ENCODE peak calls at places on chromosomes 7 and 10, in five cellular contexts. N is naive thymus-derived CD4-positive, alpha-beta T cell; D is HepG2; C is gastrocnemius medialis; Q is Panc1. Z is an unnamed sample. For H3K27me3 and H3K4me1, the result is how much of the 10 kb centered on the place peaks cover.

GRCh38 chr10:107915277-107915634 is 750.8 kb upstream of the SORCS1 start:
- ATAC-seq in N (no peak), D (peak), C (no peak), Q (no peak), Z (no peak)

GRCh38 chr7:36735172-36735571 is 10.9 kb upstream of the AOAH start:
- ATAC-seq in N (no peak), D (no peak), C (no peak), Q (no peak), Z (no peak)

GRCh38 chr10:89494068-89494467 is 41.3 kb downstream of the SLC16A12 start:
- ATAC-seq in N (no peak), D (no peak), C (no peak), Q (no peak), Z (no peak)

GRCh38 chr7:122136639-122137253 is 7.3 kb downstream of the AASS start:
- ATAC-seq in N (no peak), D (no peak), C (no peak), Q (no peak), Z (no peak)

GRCh38 chr10:69843923-69844322 is 42.2 kb downstream of the COL13A1 start:
- ATAC-seq in N (no peak), D (no peak), C (no peak), Q (no peak), Z (no peak)

GRCh38 chr7:97064972-97065587 is 40.4 kb upstream of the DLX5 start:
- ATAC-seq in N (peak), D (peak), C (no peak), Q (peak), Z (no peak)

GRCh38 chr7:158811461-158811860 is 17.8 kb downstream of the ESYT2 start:
- ATAC-seq in N (no peak), D (no peak), C (peak), Q (no peak), Z (peak)

GRCh38 chr10:7526017-7526400 is 115.2 kb upstream of the SFMBT2 start:
- ATAC-seq in N (no peak), D (peak), C (no peak), Q (no peak), Z (no peak)

GRCh38 chr10:73900068-73900467 is 10.9 kb upstream of the PLAU start:
- ATAC-seq in N (no peak), D (no peak), C (no peak), Q (no peak), Z (no peak)

GRCh38 chr7:40604601-40605438 is 470.0 kb downstream of the SUGCT start:
- ATAC-seq in N (peak), D (peak), C (no peak), Q (peak), Z (no peak)

GRCh38 chr7:115043605-115044004 is 121.7 kb downstream of the MDFIC start:
- ATAC-seq in N (no peak), D (no peak), C (no peak), Q (no peak), Z (no peak)

GRCh38 chr10:69861251-69862240 is 59.8 kb downstream of the COL13A1 start:
- ATAC-seq in N (no peak), D (peak), C (peak), Q (peak), Z (peak)

GRCh38 chr10:123287594-123288247 is 133.5 kb downstream of the BUB3 start:
- ATAC-seq in N (no peak), D (no peak), C (no peak), Q (peak), Z (no peak)

GRCh38 chr10:70063418-70064098 is 10.9 kb downstream of the MACROH2A2 start:
- ATAC-seq in N (no peak), D (no peak), C (no peak), Q (no peak), Z (no peak)

GRCh38 chr10:128096486-128097199 is 29.6 kb downstream of the MKI67 start:
- ATAC-seq in N (no peak), D (no peak), C (no peak), Q (peak), Z (no peak)

GRCh38 chr7:131231381-131232220 is 96.1 kb upstream of the MKLN1 start:
- ATAC-seq in N (peak), D (no peak), C (peak), Q (no peak), Z (peak)

GRCh38 chr7:95531605-95532004 is 45.9 kb downstream of the ASB4 start:
- ATAC-seq in N (no peak), D (peak), C (no peak), Q (no peak), Z (no peak)

GRCh38 chr7:98329100-98329871 is 47.8 kb downstream of the BRI3 start:
- ATAC-seq in N (no peak), D (no peak), C (peak), Q (no peak), Z (no peak)

GRCh38 chr7:92613214-92613613 is 23.0 kb upstream of the FAM133B start:
- ATAC-seq in N (no peak), D (no peak), C (no peak), Q (no peak), Z (no peak)

GRCh38 chr10:51972733-51973346 is 273.4 kb upstream of the CSTF2T start:
- ATAC-seq in N (no peak), D (no peak), C (no peak), Q (no peak), Z (no peak)

GRCh38 chr7:106537119-106537518 is 123.8 kb downstream of the CCDC71L start:
- ATAC-seq in N (no peak), D (no peak), C (no peak), Q (no peak), Z (no peak)

GRCh38 chr7:17907014-17907413 is 33.3 kb downstream of the SNX13 start:
- ATAC-seq in N (no peak), D (peak), C (no peak), Q (no peak), Z (no peak)

GRCh38 chr7:24912424-24912823 is 67.6 kb downstream of the OSBPL3 start:
- ATAC-seq in N (no peak), D (no peak), C (peak), Q (no peak), Z (no peak)

GRCh38 chr7:93185303-93186027 is 37.3 kb upstream of the SAMD9L start:
- ATAC-seq in N (no peak), D (no peak), C (no peak), Q (no peak), Z (no peak)

GRCh38 chr10:89889610-89890009 is 188.2 kb downstream of the KIF20B start:
- ATAC-seq in N (peak), D (no peak), C (no peak), Q (no peak), Z (peak)

GRCh38 chr10:84938117-84938905 is 609.9 kb downstream of the CCSER2 start:
- ATAC-seq in N (no peak), D (no peak), C (no peak), Q (no peak), Z (no peak)

GRCh38 chr10:95214793-95215192 is 20.8 kb downstream of the ACSM6 start:
- ATAC-seq in N (no peak), D (no peak), C (no peak), Q (peak), Z (no peak)

GRCh38 chr7:4166807-4167206 is 515.3 kb upstream of the FOXK1 start:
- ATAC-seq in N (no peak), D (no peak), C (no peak), Q (no peak), Z (no peak)

GRCh38 chr10:90806677-90807076 is 51.2 kb downstream of the HTR7 start:
- ATAC-seq in N (no peak), D (no peak), C (no peak), Q (no peak), Z (no peak)

GRCh38 chr7:158802535-158803199 is 26.6 kb downstream of the ESYT2 start:
- ATAC-seq in N (peak), D (no peak), C (no peak), Q (peak), Z (peak)

GRCh38 chr10:5806745-5807144 is 6.5 kb downstream of the GDI2 start:
- ATAC-seq in N (no peak), D (peak), C (peak), Q (no peak), Z (no peak)

GRCh38 chr7:93198472-93198871 is 27.8 kb downstream of the HEPACAM2 start:
- ATAC-seq in N (no peak), D (no peak), C (no peak), Q (no peak), Z (no peak)

GRCh38 chr7:45563804-45564461 is 10.2 kb upstream of the ADCY1 start:
- ATAC-seq in N (no peak), D (no peak), C (no peak), Q (no peak), Z (no peak)

GRCh38 chr7:107579546-107579880 is 533 bp upstream of the BCAP29 start:
- ATAC-seq in N (no peak), D (peak), C (peak), Q (peak), Z (peak)

GRCh38 chr7:28748934-28749584 is 209.1 kb downstream of the TRIL start:
- ATAC-seq in N (peak), D (no peak), C (peak), Q (peak), Z (peak)

GRCh38 chr7:70474639-70475234 is 657.2 kb upstream of the GALNT17 start:
- ATAC-seq in N (no peak), D (no peak), C (no peak), Q (no peak), Z (no peak)

GRCh38 chr10:21144047-21144446 is 246.9 kb upstream of the NEBL start:
- ATAC-seq in N (no peak), D (no peak), C (no peak), Q (no peak), Z (no peak)

GRCh38 chr10:34716958-34717357 is 98.1 kb downstream of the PARD3 start:
- ATAC-seq in N (no peak), D (no peak), C (no peak), Q (no peak), Z (no peak)

GRCh38 chr10:13921941-13922340 is 335.2 kb downstream of the PRPF18 start:
- ATAC-seq in N (no peak), D (no peak), C (no peak), Q (no peak), Z (no peak)

GRCh38 chr7:14839307-14839706 is 63.2 kb downstream of the DGKB start:
- ATAC-seq in N (no peak), D (no peak), C (no peak), Q (no peak), Z (no peak)

GRCh38 chr7:14836571-14837189 is 65.9 kb downstream of the DGKB start:
- ATAC-seq in N (no peak), D (no peak), C (peak), Q (peak), Z (no peak)

GRCh38 chr7:14836006-14836405 is 66.5 kb downstream of the DGKB start:
- ATAC-seq in N (no peak), D (no peak), C (peak), Q (peak), Z (no peak)

GRCh38 chr7:14835399-14835798 is 67.2 kb downstream of the DGKB start:
- ATAC-seq in N (no peak), D (no peak), C (peak), Q (no peak), Z (no peak)

GRCh38 chr7:14837216-14837615 is 65.3 kb downstream of the DGKB start:
- ATAC-seq in N (no peak), D (no peak), C (no peak), Q (no peak), Z (no peak)
- H3K27ac ChIP-seq in N (no peak), D (no peak), C (peak), Q (no peak), Z (no peak)

GRCh38 chr10:22253578-22253882 is 35.7 kb upstream of the EBLN1 start:
- ATAC-seq in N (peak), D (no peak), C (no peak), Q (no peak), Z (peak)
- H3K27me3 ChIP-seq in N (under half), D (under half), C (under half), Q (under half), Z (under half)

DNA sequence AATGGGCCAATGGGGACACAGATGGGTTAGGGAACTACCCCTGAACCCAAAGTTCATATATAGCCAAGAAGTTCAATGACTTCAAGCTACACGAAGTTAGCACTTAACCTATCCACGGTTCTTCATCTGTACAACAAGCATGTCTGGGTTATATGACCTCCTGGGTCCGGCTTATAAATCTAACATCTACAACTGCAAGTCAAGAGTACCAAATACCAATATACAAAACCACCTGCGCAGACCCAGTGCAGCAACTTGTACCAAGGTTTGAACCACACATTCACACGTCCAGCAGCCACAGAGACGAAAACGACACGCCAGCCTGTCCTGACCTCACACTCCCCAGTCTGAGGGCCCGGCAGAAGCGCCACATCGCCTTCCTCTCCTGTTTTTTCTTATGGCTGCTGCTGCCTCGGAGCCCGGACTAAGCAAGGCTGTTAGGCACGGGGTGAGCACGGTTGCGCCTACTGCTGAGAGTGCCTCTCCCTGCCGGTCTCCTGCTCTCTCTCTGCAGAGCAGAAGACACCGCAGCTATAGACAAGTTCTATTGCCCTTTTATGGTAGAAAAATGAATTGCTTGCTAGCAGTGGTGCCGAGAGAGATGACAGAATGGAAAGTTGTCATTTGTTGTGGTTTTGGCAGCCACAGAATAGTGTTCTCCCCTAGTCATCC is 86.3 kb downstream of the RNF216 start:
- ATAC-seq in N (peak), D (no peak), C (no peak), Q (no peak), Z (peak)
- H3K4me1 ChIP-seq in N (half or more), D (under half), C (half or more), Q (under half), Z (under half)

GRCh38 chr7:128791121-128791967 is 424 bp upstream of the CCDC136 start:
- ATAC-seq in N (peak), D (peak), C (peak), Q (peak), Z (peak)
- H3K27ac ChIP-seq in N (peak), D (no peak), C (peak), Q (no peak), Z (peak)

GRCh38 chr7:293681-294439 is 3.9 kb downstream of the FOXL3 start:
- ATAC-seq in N (no peak), D (peak), C (no peak), Q (no peak), Z (no peak)
- H3K27me3 ChIP-seq in N (under half), D (under half), C (half or more), Q (under half), Z (half or more)

DNA sequence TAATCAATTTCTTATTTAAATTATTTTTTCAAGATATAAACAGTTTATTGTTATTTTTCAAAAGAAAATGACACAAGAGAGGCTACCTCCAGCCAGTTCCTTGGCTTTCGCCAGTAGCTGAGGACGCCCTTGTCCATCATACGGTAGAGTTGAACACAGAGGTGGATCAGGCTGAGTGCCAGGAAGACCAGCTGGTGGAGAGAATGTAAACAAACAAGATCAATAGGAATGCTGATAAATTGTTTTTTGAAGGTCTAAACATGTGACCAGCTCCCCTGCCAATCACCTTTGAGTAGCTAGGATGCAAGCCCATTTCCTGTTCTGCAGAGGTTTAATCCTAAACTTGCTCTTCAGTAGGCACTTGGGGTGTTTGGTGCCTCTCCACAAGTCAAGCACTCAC is 138.9 kb downstream of the PKD1L1 start:
- ATAC-seq in N (no peak), D (no peak), C (no peak), Q (no peak), Z (no peak)
- H3K4me1 ChIP-seq in N (under half), D (half or more), C (under half), Q (half or more), Z (under half)

DNA sequence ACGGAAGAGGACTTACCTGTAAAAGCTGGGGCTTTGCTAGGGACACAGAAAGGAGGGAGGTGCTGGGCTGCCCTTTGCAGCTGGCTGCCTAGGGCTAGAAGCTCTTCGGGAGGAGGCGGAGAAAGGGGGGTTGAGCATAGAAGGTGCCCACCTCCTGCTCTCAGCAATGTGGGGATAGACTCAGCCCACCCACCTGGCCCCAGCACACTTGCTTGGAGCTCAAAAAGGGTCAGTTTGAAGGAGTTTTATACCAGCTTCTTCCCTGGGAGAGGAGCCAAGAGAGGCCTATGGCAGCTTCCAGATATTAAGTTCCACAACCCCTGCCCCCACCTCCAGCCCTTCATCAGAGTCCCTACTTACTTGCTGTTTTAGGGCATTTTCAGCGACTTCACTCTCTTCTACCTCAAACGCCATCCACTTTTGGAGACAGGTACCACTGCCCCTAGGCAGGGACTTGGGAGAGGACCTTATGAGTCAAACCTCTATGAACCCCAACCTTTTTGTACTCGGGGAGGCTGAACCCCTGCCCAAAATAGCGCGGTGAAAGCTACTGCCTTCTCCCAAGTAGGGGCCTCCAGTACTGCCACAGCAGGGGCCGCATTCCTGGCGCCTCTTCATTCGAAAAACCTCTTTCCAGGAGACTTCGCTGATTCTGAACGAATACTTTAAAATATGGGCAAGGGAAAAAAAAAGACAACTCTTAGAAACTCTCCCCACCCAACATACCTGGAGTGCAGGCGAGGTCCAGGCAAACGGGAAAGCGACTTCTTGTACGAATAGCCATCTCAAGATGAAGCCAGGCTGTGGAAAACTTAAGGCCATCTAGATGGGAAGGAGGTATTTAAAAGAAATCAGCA is 1.2 kb upstream of the EVX1 start:
- ATAC-seq in N (no peak), D (no peak), C (no peak), Q (no peak), Z (no peak)
- H3K27ac ChIP-seq in N (no peak), D (no peak), C (no peak), Q (no peak), Z (no peak)

DNA sequence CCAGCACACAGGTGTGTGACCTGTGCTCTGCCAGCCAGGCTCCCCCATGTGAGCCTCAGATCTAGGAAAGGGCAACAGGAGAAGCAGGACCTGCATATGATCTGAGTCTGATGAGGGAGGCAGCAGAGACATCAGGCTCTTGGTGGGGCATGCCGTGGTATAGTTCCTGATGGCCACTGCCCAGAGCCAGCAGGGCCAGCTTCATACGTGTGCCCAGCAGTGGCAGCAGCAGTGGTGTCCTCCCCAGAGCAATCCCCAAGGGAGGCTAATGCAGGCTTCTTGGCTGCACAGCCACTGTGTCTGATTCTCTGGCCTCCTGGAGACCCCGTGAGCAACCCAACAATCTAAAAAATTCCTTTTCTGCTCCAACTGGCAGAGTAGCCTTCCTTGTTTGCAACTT is 230.6 kb upstream of the ZMIZ1 start:
- ATAC-seq in N (no peak), D (no peak), C (no peak), Q (no peak), Z (no peak)
- H3K27me3 ChIP-seq in N (under half), D (under half), C (under half), Q (under half), Z (under half)

GRCh38 chr7:26196305-26196704 is 4.2 kb downstream of the HNRNPA2B1 start:
- ATAC-seq in N (no peak), D (no peak), C (no peak), Q (no peak), Z (no peak)
- H3K4me1 ChIP-seq in N (half or more), D (half or more), C (half or more), Q (half or more), Z (under half)

GRCh38 chr10:110556296-110556695 is 11.2 kb upstream of the SMC3 start:
- ATAC-seq in N (no peak), D (no peak), C (no peak), Q (no peak), Z (no peak)
- H3K27ac ChIP-seq in N (no peak), D (no peak), C (no peak), Q (no peak), Z (no peak)

Z was measured in gastroesophageal sphincter.